ENCODE peak calls at places on chromosome 22, in seven cellular contexts. E is thoracic aorta; Q is OCI-LY7; M is endothelial cell of umbilical vein; B is heart right ventricle; J is mammary epithelial cell; R is CD8-positive, alpha-beta T cell. Y is an unnamed sample.

GRCh38 chr22:36730176-36730858 is 26.8 kb upstream of the CACNG2 start:
- DNase-seq in E (no peak), Q (no peak), M (no peak), B (no peak), J (no peak), R (no peak), Y (peak; percentile 8)

GRCh38 chr22:39994566-39995345 is at the start of gene FAM83F:
- DNase-seq in E (no peak), Q (no peak), M (no peak), B (peak; percentile 25), J (peak; percentile 69), R (no peak), Y (peak; percentile 46)

GRCh38 chr22:30665786-30666185 is 1.9 kb downstream of the DUSP18 start:
- DNase-seq in E (no peak), Q (no peak), M (no peak), B (no peak), J (no peak), R (no peak), Y (no peak)

GRCh38 chr22:23064381-23065068 is 5.8 kb upstream of the GNAZ start:
- DNase-seq in E (no peak), Q (no peak), M (no peak), B (peak; percentile 3), J (no peak), R (no peak), Y (peak; percentile 3)

GRCh38 chr22:17742528-17742902 is 31.8 kb downstream of the BID start:
- DNase-seq in E (no peak), Q (peak; percentile 87), M (peak; percentile 49), B (peak; percentile 61), J (peak; percentile 51), R (peak; percentile 67), Y (peak; percentile 79)

GRCh38 chr22:25747245-25747944 is 5.4 kb downstream of the MYO18B start:
- DNase-seq in E (peak; percentile 85), Q (no peak), M (peak; percentile 88), B (no peak), J (peak; percentile 93), R (no peak), Y (no peak)

GRCh38 chr22:40043086-40043485 is 48.3 kb downstream of the FAM83F start:
- DNase-seq in E (no peak), Q (no peak), M (no peak), B (no peak), J (peak; percentile 41), R (no peak), Y (peak; percentile 65)

GRCh38 chr22:18056161-18056666 is 21.6 kb upstream of the PEX26 start:
- DNase-seq in E (no peak), Q (peak; percentile 64), M (peak; percentile 41), B (no peak), J (peak; percentile 78), R (no peak), Y (no peak)

GRCh38 chr22:38865201-38866023 is 6.6 kb downstream of the CBX6 start:
- DNase-seq in E (no peak), Q (no peak), M (no peak), B (no peak), J (no peak), R (no peak), Y (no peak)

GRCh38 chr22:47098554-47098953 is 336.1 kb downstream of the TBC1D22A start:
- DNase-seq in E (no peak), Q (no peak), M (no peak), B (no peak), J (no peak), R (no peak), Y (no peak)

GRCh38 chr22:37167981-37168647 is 18.4 kb upstream of the IL2RB start:
- DNase-seq in E (no peak), Q (no peak), M (no peak), B (no peak), J (no peak), R (no peak), Y (no peak)

GRCh38 chr22:39518996-39519680 is 1.2 kb upstream of the ATF4 start:
- DNase-seq in E (no peak), Q (peak; percentile 34), M (no peak), B (no peak), J (no peak), R (no peak), Y (no peak)

GRCh38 chr22:37880668-37881440 is 25.2 kb upstream of the MICALL1 start:
- DNase-seq in E (no peak), Q (no peak), M (peak; percentile 75), B (no peak), J (peak; percentile 37), R (no peak), Y (peak; percentile 87)

GRCh38 chr22:23743303-23743705 is 7.6 kb downstream of the ZNF70 start:
- DNase-seq in E (no peak), Q (no peak), M (no peak), B (peak; percentile 39), J (no peak), R (no peak), Y (no peak)

GRCh38 chr22:19800761-19801244 is 40.2 kb downstream of the TBX1 start:
- DNase-seq in E (no peak), Q (no peak), M (peak; percentile 29), B (peak; percentile 20), J (no peak), R (no peak), Y (peak; percentile 27)

GRCh38 chr22:47327241-47327640 is 564.8 kb downstream of the TBC1D22A start:
- DNase-seq in E (no peak), Q (no peak), M (no peak), B (no peak), J (no peak), R (no peak), Y (no peak)

GRCh38 chr22:30181459-30182353 is 64.9 kb downstream of the LIF start:
- DNase-seq in E (no peak), Q (no peak), M (peak; percentile 19), B (no peak), J (no peak), R (no peak), Y (no peak)

DNA sequence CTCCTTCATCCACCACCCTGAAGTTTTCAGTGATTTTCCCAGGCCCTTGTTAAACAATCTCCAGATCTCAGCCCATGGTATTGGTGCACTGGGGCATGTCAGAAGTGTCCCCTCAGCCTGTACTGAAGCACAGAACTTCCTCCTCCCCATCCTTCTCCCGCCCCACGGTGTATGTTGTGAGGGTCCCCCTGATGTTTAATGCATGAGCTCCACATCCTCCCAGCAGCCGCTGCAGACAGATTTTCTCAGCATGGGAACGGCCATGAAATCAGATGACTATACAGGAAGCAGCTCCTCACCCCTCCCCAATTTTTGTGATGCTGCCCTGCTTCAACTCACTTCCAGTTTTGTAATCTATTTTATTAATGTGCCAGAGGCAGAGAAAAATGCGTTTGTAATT is 406.0 kb downstream of the MIAT start:
- DNase-seq in E (no peak), Q (no peak), M (no peak), B (no peak), J (no peak), R (no peak), Y (no peak)
- H3K4me3 ChIP-seq in E (no peak overlapping the region), Q (no peak overlapping the region), M (no peak overlapping the region), B (no peak overlapping the region), J (no peak overlapping the region), R (no peak overlapping the region), Y (no peak overlapping the region)

GRCh38 chr22:49515486-49515885 is 312.2 kb downstream of the BRD1 start:
- DNase-seq in E (no peak), Q (peak; percentile 21), M (no peak), B (no peak), J (no peak), R (no peak), Y (no peak)
- TF ChIP-seq CTCF in E (no peak), Q (peak; percentile 52), M (no peak), B (no peak), J (no peak), R (no peak), Y (no peak)

GRCh38 chr22:27863001-27863400 is 56.1 kb downstream of the PITPNB start:
- DNase-seq in E (no peak), Q (no peak), M (no peak), B (no peak), J (no peak), R (no peak), Y (no peak)
- H3K4me1 ChIP-seq in E (peaks cover 82% of the 10 kb centered on the region), Q (no peaks in the 10 kb centered on the region), M (peaks cover 14% of the 10 kb centered on the region), B (peaks cover 14% of the 10 kb centered on the region), J (peaks cover 12% of the 10 kb centered on the region), R (no peaks in the 10 kb centered on the region), Y (peaks cover 29% of the 10 kb centered on the region)

GRCh38 chr22:44207981-44208317 is 27.2 kb downstream of the PARVG start:
- DNase-seq in E (no peak), Q (no peak), M (no peak), B (no peak), J (no peak), R (no peak), Y (no peak)
- H3K4me3 ChIP-seq in E (no peak overlapping the region), Q (no peak overlapping the region), M (no peak overlapping the region), B (no peak overlapping the region), J (no peak overlapping the region), R (no peak overlapping the region), Y (no peak overlapping the region)

GRCh38 chr22:42966389-42966998 is 48.5 kb downstream of the PACSIN2 start:
- DNase-seq in E (no peak), Q (no peak), M (no peak), B (no peak), J (no peak), R (no peak), Y (no peak)

GRCh38 chr22:42967005-42967404 is 47.9 kb downstream of the PACSIN2 start:
- DNase-seq in E (no peak), Q (no peak), M (no peak), B (no peak), J (no peak), R (no peak), Y (no peak)

GRCh38 chr22:42970029-42970428 is 44.9 kb downstream of the PACSIN2 start:
- DNase-seq in E (no peak), Q (no peak), M (no peak), B (no peak), J (peak; percentile 88), R (no peak), Y (no peak)

GRCh38 chr22:42969348-42969975 is 45.5 kb downstream of the PACSIN2 start:
- DNase-seq in E (no peak), Q (no peak), M (no peak), B (no peak), J (peak; percentile 63), R (no peak), Y (no peak)

GRCh38 chr22:42967933-42968332 is 47.0 kb downstream of the PACSIN2 start:
- DNase-seq in E (no peak), Q (no peak), M (no peak), B (peak; percentile 65), J (no peak), R (no peak), Y (no peak)
- TF ChIP-seq CTCF in E (no peak), Q (no peak), M (no peak), B (peak; percentile 36), J (no peak), R (no peak), Y (no peak)

DNA sequence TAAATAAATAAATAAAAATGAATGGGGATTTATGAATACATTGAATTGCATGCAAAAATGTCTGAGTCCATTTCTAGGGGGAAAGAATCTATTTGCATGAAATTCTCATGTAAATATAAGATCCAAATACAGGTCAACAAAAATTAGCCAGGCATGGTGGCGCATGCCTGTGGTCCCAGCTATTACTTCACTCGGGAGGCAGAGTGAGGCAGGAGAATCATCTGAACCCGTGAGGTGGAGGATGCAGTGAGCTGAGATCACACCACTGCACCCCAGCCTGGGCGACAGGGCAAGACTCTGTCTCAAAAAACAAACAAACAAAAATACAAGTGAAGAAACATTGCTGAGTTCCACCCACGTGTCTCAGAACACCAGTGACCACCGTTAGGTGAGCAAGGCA is 17.4 kb downstream of the PACSIN2 start:
- DNase-seq in E (no peak), Q (no peak), M (no peak), B (no peak), J (no peak), R (no peak), Y (no peak)
- H3K4me1 ChIP-seq in E (peaks cover 98% of the 10 kb centered on the region), Q (peaks cover 23% of the 10 kb centered on the region), M (peaks cover 48% of the 10 kb centered on the region), B (peaks cover 62% of the 10 kb centered on the region), J (peaks cover 71% of the 10 kb centered on the region), R (peaks cover 24% of the 10 kb centered on the region), Y (peaks cover 33% of the 10 kb centered on the region)

GRCh38 chr22:31952459-31952858 is 8.1 kb downstream of the YWHAH start:
- DNase-seq in E (no peak), Q (no peak), M (peak; percentile 89), B (no peak), J (peak; percentile 79), R (no peak), Y (no peak)
- H3K4me3 ChIP-seq in E (peak overlapping the region; percentile 33), Q (no peak overlapping the region), M (no peak overlapping the region), B (no peak overlapping the region), J (no peak overlapping the region), R (no peak overlapping the region), Y (no peak overlapping the region)

Y was measured in testis.